ENCODE peak calls at places on chromosome 2, in ten cellular contexts. C, R, T, F, G, S, I, N, O and W are unnamed samples.

GRCh38 chr2:25419678-25420242 is 78.0 kb upstream of the DNMT3A start:
- DNase-seq in C (no peak), R (no peak), T (no peak), F (no peak), G (no peak), S (no peak), I (no peak), N (no peak), O (no peak), W (no peak)

GRCh38 chr2:233912799-233913423 is 4.3 kb upstream of the TRPM8 start:
- DNase-seq in C (peak; percentile 54), R (no peak), T (peak; percentile 38), F (no peak), G (no peak), S (no peak), I (peak; percentile 70), N (no peak), O (no peak), W (no peak)

GRCh38 chr2:22355816-22356433 is 1029.1 kb upstream of the KLHL29 start:
- DNase-seq in C (peak; percentile 69), R (peak; percentile 53), T (peak; percentile 41), F (peak; percentile 61), G (peak; percentile 18), S (no peak), I (peak; percentile 70), N (no peak), O (peak; percentile 51), W (peak; percentile 84)

GRCh38 chr2:47437287-47437686 is 34.3 kb downstream of the MSH2 start:
- DNase-seq in C (no peak), R (peak; percentile 8), T (no peak), F (no peak), G (no peak), S (no peak), I (peak; percentile 31), N (no peak), O (no peak), W (no peak)

GRCh38 chr2:103734911-103735310 is 973.1 kb downstream of the TMEM182 start:
- DNase-seq in C (no peak), R (no peak), T (no peak), F (no peak), G (no peak), S (no peak), I (no peak), N (no peak), O (no peak), W (no peak)

GRCh38 chr2:217940261-217941220 is 62.3 kb downstream of the TNS1 start:
- DNase-seq in C (no peak), R (peak; percentile 42), T (no peak), F (peak; percentile 7), G (no peak), S (no peak), I (no peak), N (no peak), O (no peak), W (peak; percentile 62)

GRCh38 chr2:51722311-51722710 is 690.4 kb upstream of the NRXN1 start:
- DNase-seq in C (no peak), R (no peak), T (no peak), F (no peak), G (no peak), S (no peak), I (no peak), N (no peak), O (no peak), W (no peak)

GRCh38 chr2:238081150-238081549 is 19.0 kb upstream of the ESPNL start:
- DNase-seq in C (no peak), R (no peak), T (no peak), F (peak; percentile 37), G (no peak), S (no peak), I (no peak), N (no peak), O (peak; percentile 18), W (no peak)

GRCh38 chr2:162462911-162463310 is 119.0 kb downstream of the GCA start:
- DNase-seq in C (no peak), R (no peak), T (no peak), F (no peak), G (no peak), S (no peak), I (no peak), N (no peak), O (no peak), W (no peak)

GRCh38 chr2:223007531-223007930 is 44.5 kb upstream of the KCNE4 start:
- DNase-seq in C (no peak), R (no peak), T (no peak), F (no peak), G (no peak), S (no peak), I (no peak), N (no peak), O (no peak), W (no peak)

GRCh38 chr2:219247678-219248642 is 2.7 kb downstream of the STK16 start:
- DNase-seq in C (no peak), R (no peak), T (no peak), F (no peak), G (no peak), S (no peak), I (no peak), N (no peak), O (peak; percentile 31), W (no peak)

GRCh38 chr2:119004602-119005001 is 62.6 kb downstream of the MARCO start:
- DNase-seq in C (no peak), R (no peak), T (no peak), F (no peak), G (no peak), S (no peak), I (no peak), N (no peak), O (no peak), W (no peak)

GRCh38 chr2:230677182-230677946 is 35.3 kb upstream of the CAB39 start:
- DNase-seq in C (no peak), R (no peak), T (no peak), F (no peak), G (no peak), S (no peak), I (no peak), N (no peak), O (no peak), W (no peak)

DNA sequence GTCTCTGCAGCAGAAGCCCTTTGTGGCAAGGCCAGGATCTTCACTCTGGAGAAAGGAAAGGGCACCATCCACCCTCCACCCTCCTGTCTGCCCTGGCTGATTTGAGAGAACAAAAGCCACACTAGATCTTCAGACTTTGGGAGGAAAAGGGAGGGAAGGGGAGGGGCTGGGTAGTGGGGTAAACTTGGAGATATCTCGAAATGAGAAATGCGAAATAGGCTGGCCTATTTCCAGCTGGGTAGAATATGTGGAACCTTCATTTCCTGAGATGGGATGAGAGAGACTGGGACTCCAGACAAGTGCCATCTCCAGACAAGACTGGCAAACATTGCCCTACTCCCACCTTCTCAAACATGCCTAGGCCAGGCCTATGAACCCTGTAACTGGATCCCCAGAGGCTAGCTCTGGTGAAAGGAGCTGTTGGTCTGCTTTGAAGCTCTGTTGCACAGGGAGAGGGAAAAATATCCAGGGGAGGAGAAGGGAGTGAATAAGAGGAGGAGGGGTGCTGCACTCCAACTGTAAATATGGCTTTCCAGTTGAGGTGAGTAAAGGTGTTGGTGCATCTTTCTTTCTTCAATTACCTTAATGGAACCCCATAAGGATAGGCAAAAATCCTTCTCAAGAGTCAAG is 1.7 kb downstream of the HOXD12 start:
- DNase-seq in C (no peak), R (no peak), T (no peak), F (no peak), G (no peak), S (no peak), I (no peak), N (no peak), O (no peak), W (no peak)
- H3K27ac ChIP-seq in C (no peak overlapping the region), R (no peak overlapping the region), T (no peak overlapping the region), F (no peak overlapping the region), G (no peak overlapping the region), S (no peak overlapping the region), I (no peak overlapping the region), N (no peak overlapping the region), O (no peak overlapping the region), W (no peak overlapping the region)

DNA sequence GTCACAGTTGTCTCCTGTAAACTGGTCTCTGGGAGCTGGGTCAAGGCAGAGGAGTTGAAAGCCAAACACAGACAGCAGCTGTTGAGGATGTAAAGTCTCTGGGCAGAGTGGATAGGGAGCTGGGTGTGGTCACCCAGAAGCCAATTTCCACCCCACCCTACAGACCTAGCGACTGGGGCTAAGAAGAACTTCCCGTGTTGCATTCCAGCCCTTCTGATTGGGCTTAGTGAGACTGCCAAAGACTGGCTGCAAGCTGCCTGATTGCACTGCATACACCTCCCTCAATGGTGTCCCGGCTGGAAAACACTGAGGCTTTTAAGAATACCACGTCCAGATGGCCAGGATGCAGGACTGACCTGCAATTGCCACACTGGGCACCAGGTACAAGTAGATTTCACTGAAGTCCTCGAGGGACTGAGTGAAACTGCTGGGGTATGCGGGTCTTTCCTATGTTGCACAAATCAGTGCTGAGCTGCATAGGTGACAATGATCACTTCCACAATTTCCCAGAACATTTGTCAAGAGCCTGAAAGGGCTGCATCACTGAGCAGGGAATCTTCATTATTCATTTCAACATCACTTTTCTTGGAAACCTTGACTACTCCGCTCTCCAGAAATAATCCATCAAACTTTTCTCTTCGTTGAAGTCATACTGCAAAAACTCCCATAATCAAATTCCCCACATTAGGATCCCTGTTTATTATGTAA is 43.1 kb upstream of the EML4 start:
- DNase-seq in C (no peak), R (no peak), T (no peak), F (no peak), G (peak; percentile 24), S (no peak), I (peak; percentile 44), N (no peak), O (no peak), W (no peak)
- H3K27ac ChIP-seq in C (no peak overlapping the region), R (no peak overlapping the region), T (no peak overlapping the region), F (no peak overlapping the region), G (peak overlapping the region; percentile 48), S (no peak overlapping the region), I (no peak overlapping the region), N (no peak overlapping the region), O (no peak overlapping the region), W (no peak overlapping the region)

DNA sequence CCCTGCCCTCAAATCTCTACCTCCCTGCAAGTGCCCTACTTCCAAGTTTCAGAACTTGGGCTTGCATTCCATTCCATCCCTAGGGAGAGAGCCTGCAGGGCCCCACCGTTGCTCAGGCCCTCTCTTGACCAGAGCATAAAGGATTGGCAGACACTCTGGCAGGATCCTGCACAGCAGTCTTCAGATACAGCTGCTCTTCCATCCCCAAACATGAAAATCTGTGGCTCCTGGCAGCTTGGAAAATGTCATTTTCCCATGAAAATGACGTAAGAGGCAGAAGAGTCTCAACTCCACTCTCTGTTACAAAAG is 162.6 kb downstream of the GFPT1 start:
- DNase-seq in C (no peak), R (no peak), T (no peak), F (no peak), G (no peak), S (no peak), I (no peak), N (no peak), O (no peak), W (no peak)
- H3K27ac ChIP-seq in C (no peak overlapping the region), R (no peak overlapping the region), T (no peak overlapping the region), F (no peak overlapping the region), G (peak overlapping the region; percentile 3), S (no peak overlapping the region), I (no peak overlapping the region), N (no peak overlapping the region), O (no peak overlapping the region), W (no peak overlapping the region)

DNA sequence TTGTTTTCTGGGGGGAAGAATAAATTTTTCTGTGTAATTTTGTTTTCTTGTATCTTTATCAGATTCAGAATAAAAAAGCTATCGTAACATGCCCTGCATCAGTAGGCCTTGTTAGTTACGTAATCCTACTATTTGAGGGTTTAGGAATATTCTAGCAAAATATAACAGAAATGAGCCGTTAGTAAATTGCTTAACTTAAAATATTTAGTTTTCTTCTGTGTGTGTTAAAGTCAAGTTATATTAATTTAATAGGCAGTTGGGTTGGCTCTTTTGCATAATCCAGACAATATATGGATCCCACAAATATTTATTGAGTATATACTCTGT is 151.7 kb downstream of the FMNL2 start:
- DNase-seq in C (no peak), R (no peak), T (no peak), F (no peak), G (no peak), S (no peak), I (no peak), N (no peak), O (no peak), W (no peak)
- H3K27ac ChIP-seq in C (no peak overlapping the region), R (no peak overlapping the region), T (peak overlapping the region; percentile 25), F (peak overlapping the region; percentile 4), G (peak overlapping the region; percentile 64), S (no peak overlapping the region), I (no peak overlapping the region), N (peak overlapping the region; percentile 81), O (peak overlapping the region; percentile 72), W (no peak overlapping the region)